ENCODE peak calls at places on chromosome 19, in four cellular contexts. E is keratinocyte, N is tibial nerve, L is astrocyte of the cerebellum. B is an unnamed sample.

GRCh38 chr19:56701895-56702294 is 30.3 kb upstream of the ZNF835 start:
- DNase-seq in E (no peak), N (no peak), L (no peak), B (no peak)

GRCh38 chr19:37907735-37908066 is 693 bp downstream of the SIPA1L3 start:
- DNase-seq in E (no peak), N (no peak), L (no peak), B (no peak)

GRCh38 chr19:32824906-32825608 is 44.5 kb downstream of the SLC7A9 start:
- DNase-seq in E (no peak), N (no peak), L (no peak), B (no peak)

GRCh38 chr19:31397308-31397707 is 48.1 kb upstream of the TSHZ3 start:
- DNase-seq in E (no peak), N (no peak), L (no peak), B (no peak)

GRCh38 chr19:53809518-53810186 is 14.5 kb downstream of the NLRP12 start:
- DNase-seq in E (no peak), N (no peak), L (no peak), B (no peak)

GRCh38 chr19:2464389-2464788 is 7.6 kb upstream of the LMNB2 start:
- DNase-seq in E (no peak), N (no peak), L (no peak), B (no peak)

GRCh38 chr19:4375620-4376228 is 24.6 kb downstream of the SH3GL1 start:
- DNase-seq in E (no peak), N (no peak), L (peak; percentile 46), B (no peak)

GRCh38 chr19:51722492-51722891 is 1.3 kb downstream of the HAS1 start:
- DNase-seq in E (no peak), N (no peak), L (no peak), B (no peak)

GRCh38 chr19:1295169-1296012 is 9.7 kb downstream of the EFNA2 start:
- DNase-seq in E (no peak), N (no peak), L (no peak), B (no peak)

GRCh38 chr19:57244513-57244912 is 4.1 kb downstream of the ZNF805 start:
- DNase-seq in E (no peak), N (no peak), L (no peak), B (no peak)

GRCh38 chr19:35253316-35254286 is 4.8 kb downstream of the LSR start:
- DNase-seq in E (no peak), N (no peak), L (no peak), B (no peak)

GRCh38 chr19:31518626-31519025 is 169.4 kb upstream of the TSHZ3 start:
- DNase-seq in E (no peak), N (no peak), L (no peak), B (no peak)

GRCh38 chr19:5309438-5310204 is 31.0 kb downstream of the PTPRS start:
- DNase-seq in E (no peak), N (no peak), L (no peak), B (no peak)

GRCh38 chr19:19642506-19643157 is 825 bp downstream of the GMIP start:
- DNase-seq in E (no peak), N (no peak), L (no peak), B (no peak)

GRCh38 chr19:5503598-5503997 is 48.4 kb downstream of the ZNRF4 start:
- DNase-seq in E (no peak), N (no peak), L (no peak), B (no peak)

GRCh38 chr19:49596954-49597702 is 6.1 kb downstream of the PRR12 start:
- DNase-seq in E (no peak), N (no peak), L (no peak), B (no peak)
- H3K4me3 ChIP-seq in E (no peak overlapping the region), N (no peak overlapping the region), L (no peak overlapping the region), B (no peak overlapping the region)

GRCh38 chr19:23823952-23824389 is 65.3 kb upstream of the ZNF681 start:
- DNase-seq in E (no peak), N (no peak), L (no peak), B (no peak)
- TF ChIP-seq CTCF in E (peak; percentile 28), N (no peak), L (no peak), B (no peak)

GRCh38 chr19:45090598-45090997 is 2.4 kb upstream of the PPP1R37 start:
- DNase-seq in E (no peak), N (no peak), L (no peak), B (no peak)
- H3K4me3 ChIP-seq in E (no peak overlapping the region), N (peak overlapping the region; percentile 99), L (peak overlapping the region; percentile 99), B (no peak overlapping the region)

DNA sequence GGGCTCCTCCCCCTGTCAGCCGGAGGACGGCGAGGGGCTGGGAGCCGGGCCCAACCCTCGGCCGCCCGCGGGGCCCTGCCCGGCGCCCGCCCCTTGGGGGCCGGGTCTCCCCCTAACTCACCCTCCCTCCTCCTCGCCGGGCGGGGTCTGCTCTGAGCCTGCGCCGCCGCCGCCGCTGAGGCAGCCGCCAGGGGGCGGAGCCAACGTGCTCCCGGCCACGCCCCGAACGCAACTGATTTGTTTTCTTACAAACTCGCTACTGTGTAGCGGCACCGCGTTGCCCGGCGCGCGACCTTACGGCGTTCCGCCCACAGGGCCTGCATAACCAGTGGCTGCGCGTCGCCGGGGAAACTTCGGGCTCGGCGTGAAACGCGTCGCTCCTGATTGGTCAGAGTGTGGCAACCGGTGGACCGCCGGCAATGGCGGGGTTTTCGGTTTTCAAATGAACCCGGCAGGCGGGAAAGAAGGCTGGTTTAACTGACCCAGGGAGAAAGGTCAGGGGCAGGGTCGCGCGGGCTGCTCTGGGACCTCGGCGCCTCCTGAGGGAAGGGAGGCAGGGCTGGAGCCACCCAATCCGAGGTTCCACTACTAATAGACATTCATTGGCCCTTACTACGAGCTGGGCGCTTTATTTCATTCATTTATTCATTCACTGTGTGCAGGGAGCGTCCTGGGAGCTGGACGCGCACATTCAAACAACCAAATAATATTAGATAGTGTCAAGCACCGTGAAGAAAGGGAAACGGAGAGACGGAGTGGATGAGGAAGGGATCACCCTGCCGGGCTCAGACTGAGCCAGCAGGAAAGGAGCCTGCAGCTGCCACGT is at the start of gene CDKN2D:
- DNase-seq in E (peak; percentile 82), N (peak; percentile 99), L (peak; percentile 99), B (peak; percentile 97)
- TF ChIP-seq CTCF in E (no peak), N (peak; percentile 90), L (no peak), B (no peak)

GRCh38 chr19:23065306-23065705 is 51.5 kb upstream of the ZNF730 start:
- DNase-seq in E (no peak), N (no peak), L (no peak), B (no peak)

GRCh38 chr19:23071087-23071511 is 45.7 kb upstream of the ZNF730 start:
- DNase-seq in E (no peak), N (no peak), L (no peak), B (no peak)

GRCh38 chr19:23075031-23075733 is 41.6 kb upstream of the ZNF730 start:
- DNase-seq in E (no peak), N (no peak), L (peak; percentile 33), B (no peak)

GRCh38 chr19:23070353-23070781 is 46.5 kb upstream of the ZNF730 start:
- DNase-seq in E (no peak), N (no peak), L (no peak), B (no peak)
- H3K4me3 ChIP-seq in E (no peak overlapping the region), N (peak overlapping the region; percentile 28), L (no peak overlapping the region), B (peak overlapping the region; percentile 44)

DNA sequence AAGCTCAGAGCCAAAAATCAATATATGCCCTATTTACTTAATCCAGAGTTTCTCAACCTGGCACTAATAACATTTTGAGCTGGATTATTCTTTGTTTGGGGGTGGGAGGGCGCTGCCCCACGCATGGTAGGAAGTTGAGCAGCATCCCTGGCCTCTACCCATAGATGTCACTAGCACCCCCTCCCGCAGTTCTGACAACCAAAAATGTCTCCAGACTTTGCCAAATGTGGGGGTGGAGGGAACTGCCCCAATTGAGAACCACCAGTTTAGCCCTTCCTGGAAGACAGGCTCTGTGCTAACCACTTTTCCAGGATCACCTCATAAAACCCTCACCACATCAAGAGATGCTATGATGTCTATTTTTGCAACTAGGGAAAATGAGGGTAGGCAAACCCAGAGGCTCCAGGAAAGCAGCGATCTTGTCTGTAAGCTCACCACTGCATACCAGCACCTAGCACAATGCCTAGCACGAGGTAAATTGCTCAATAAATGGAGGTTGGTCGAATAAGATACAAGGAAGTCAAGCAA is 1.1 kb downstream of the TRIR start:
- DNase-seq in E (no peak), N (no peak), L (no peak), B (no peak)
- TF ChIP-seq CTCF in E (peak; percentile 65), N (no peak), L (peak; percentile 40), B (peak; percentile 61)

DNA sequence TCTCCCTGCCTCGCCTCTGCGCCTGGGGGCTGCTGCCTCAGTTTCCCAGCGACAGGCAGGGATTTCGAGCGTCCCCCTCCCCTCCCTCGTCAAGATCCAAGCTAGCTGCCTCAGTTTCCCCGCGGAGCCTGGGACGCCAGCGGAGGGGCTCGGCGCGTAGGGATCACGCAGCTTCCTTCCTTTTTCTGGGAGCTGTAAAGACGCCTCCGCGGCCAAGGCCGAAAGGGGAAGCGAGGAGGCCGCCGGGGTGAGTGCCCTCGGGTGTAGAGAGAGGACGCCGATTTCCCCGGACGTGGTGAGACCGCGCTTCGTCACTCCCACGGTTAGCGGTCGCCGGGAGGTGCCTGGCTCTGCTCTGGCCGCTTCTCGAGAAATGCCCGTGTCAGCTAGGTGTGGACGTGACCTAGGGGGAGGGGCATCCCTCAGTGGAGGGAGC is 722 bp upstream of the ICAM1 start:
- DNase-seq in E (no peak), N (peak; percentile 35), L (no peak), B (no peak)
- H3K4me3 ChIP-seq in E (no peak overlapping the region), N (peak overlapping the region; percentile 48), L (peak overlapping the region; percentile 39), B (peak overlapping the region; percentile 46)

GRCh38 chr19:49809155-49809986 is 3.7 kb downstream of the FUZ start:
- DNase-seq in E (no peak), N (no peak), L (peak; percentile 37), B (no peak)
- TF ChIP-seq CTCF in E (no peak), N (no peak), L (no peak), B (peak; percentile 16)

DNA sequence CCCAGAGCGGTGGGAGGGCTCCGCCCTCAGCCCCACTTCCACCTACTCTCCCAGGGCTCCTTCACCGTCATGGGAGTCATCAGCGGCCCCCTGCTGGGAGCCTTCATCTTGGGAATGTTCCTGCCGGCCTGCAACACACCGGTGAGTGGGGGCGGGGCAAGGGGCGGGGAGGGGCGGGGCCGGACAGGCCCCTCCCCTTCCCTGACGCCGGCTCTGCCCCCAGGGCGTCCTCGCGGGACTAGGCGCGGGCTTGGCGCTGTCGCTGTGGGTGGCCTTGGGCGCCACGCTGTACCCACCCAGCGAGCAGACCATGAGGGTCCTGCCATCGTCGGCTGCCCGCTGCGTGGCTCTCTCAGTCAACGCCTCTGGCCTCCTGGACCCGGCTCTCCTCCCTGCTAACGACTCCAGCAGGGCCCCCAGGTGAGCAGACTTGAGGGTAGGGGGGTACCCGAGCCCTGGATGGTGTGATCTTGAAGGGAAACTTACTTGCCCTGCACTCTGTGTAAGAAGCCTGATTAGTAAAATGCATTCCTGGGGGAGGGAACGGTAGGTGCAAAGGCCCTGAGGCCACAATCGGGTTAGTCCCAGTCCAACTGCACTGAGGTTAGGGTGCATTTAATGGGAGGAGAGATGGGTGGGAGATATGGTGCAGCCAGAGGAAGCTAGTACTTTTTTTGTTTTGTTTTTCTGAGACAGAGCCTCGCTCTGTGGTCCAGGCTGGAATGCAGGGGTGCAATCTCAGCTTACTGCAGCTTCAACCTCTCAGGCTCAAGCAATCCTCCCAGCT is 12.1 kb downstream of the SLC5A5 start:
- DNase-seq in E (no peak), N (no peak), L (no peak), B (no peak)
- H3K4me3 ChIP-seq in E (no peak overlapping the region), N (no peak overlapping the region), L (no peak overlapping the region), B (no peak overlapping the region)